ENCODE peak calls at places on chromosomes 11 and 22, in six cellular contexts. N is left lung, Z is adrenal gland, T is tibial artery, E is upper lobe of right lung, O is testis. A is an unnamed sample. For H3K4me1, the result is how much of the 10 kb centered on the place peaks cover.

GRCh38 chr22:47963660-47964059 is 1201.2 kb downstream of the TBC1D22A start:
- DNase-seq in Z (no peak), O (no peak), N (no peak), T (no peak), E (no peak), A (no peak)

GRCh38 chr11:128620306-128621175 is 33.2 kb upstream of the ETS1 start:
- DNase-seq in E (no peak), Z (no peak), O (no peak), N (no peak), T (no peak), A (peak)

GRCh38 chr11:15493921-15494630 is 379.4 kb downstream of the INSC start:
- DNase-seq in Z (no peak), O (no peak), T (no peak), N (no peak), E (no peak), A (peak)

GRCh38 chr11:23856654-23857053 is 640.2 kb upstream of the LUZP2 start:
- DNase-seq in Z (no peak), N (no peak), O (no peak), E (no peak), T (no peak), A (no peak)

GRCh38 chr11:10122337-10123197 is 171.5 kb downstream of the SBF2 start:
- DNase-seq in N (no peak), E (no peak), T (peak), Z (peak), O (peak), A (no peak)

GRCh38 chr11:70880416-70880815 is 372.0 kb downstream of the SHANK2 start:
- DNase-seq in N (no peak), T (no peak), O (no peak), E (no peak), Z (no peak), A (no peak)

GRCh38 chr11:17412488-17413180 is 24.2 kb upstream of the KCNJ11 start:
- DNase-seq in T (no peak), O (no peak), E (no peak), N (no peak), Z (no peak), A (no peak)

GRCh38 chr11:37811349-37811748 is 1213.3 kb upstream of the RAG2 start:
- DNase-seq in O (no peak), Z (no peak), N (no peak), T (no peak), E (peak), A (peak)

GRCh38 chr11:85810871-85811611 is at the start of gene SYTL2:
- DNase-seq in N (peak), E (peak), Z (peak), O (peak), T (peak), A (peak)

GRCh38 chr11:14386895-14387480 is 28.0 kb upstream of the RRAS2 start:
- DNase-seq in O (peak), N (no peak), Z (peak), T (no peak), E (no peak), A (peak)

GRCh38 chr22:19941365-19942070 is at the start of the genes COMT and TXNRD2:
- DNase-seq in Z (peak), O (peak), E (peak), N (peak), T (peak), A (peak)

GRCh38 chr11:59573216-59573615 is 42.4 kb downstream of the OSBP start:
- DNase-seq in T (no peak), N (no peak), Z (peak), E (no peak), O (no peak), A (no peak)

GRCh38 chr11:86202013-86202336 is 42.6 kb upstream of the EED start:
- DNase-seq in E (no peak), Z (no peak), T (no peak), O (no peak), N (no peak), A (no peak)

GRCh38 chr11:75506827-75507226 is 18.9 kb downstream of the GDPD5 start:
- DNase-seq in E (no peak), T (no peak), O (no peak), Z (no peak), N (no peak), A (no peak)

GRCh38 chr22:40029189-40029890 is 34.6 kb downstream of the FAM83F start:
- DNase-seq in E (peak), O (no peak), T (no peak), Z (no peak), N (no peak), A (no peak)

GRCh38 chr22:42473484-42474193 is 41.4 kb upstream of the NFAM1 start:
- DNase-seq in O (peak), E (no peak), T (no peak), N (no peak), Z (peak), A (peak)

GRCh38 chr11:7549681-7550080 is 35.9 kb downstream of the PPFIBP2 start:
- DNase-seq in Z (no peak), O (no peak), E (no peak), T (no peak), N (no peak), A (no peak)

GRCh38 chr11:18012314-18012905 is 437 bp downstream of the SERGEF start:
- DNase-seq in N (peak), E (no peak), O (peak), Z (peak), T (peak), A (peak)

GRCh38 chr22:26585104-26585790 is 4.7 kb downstream of the TPST2 start:
- DNase-seq in T (peak), Z (peak), O (peak), N (peak), E (peak), A (peak)

GRCh38 chr11:62678770-62679696 is at the start of gene UBXN1:
- DNase-seq in N (peak), Z (peak), T (peak), E (peak), O (peak), A (peak)

GRCh38 chr11:102560555-102561011 is 30.0 kb upstream of the MMP7 start:
- DNase-seq in T (peak), Z (no peak), O (peak), N (no peak), E (no peak), A (no peak)

GRCh38 chr11:1943977-1944376 is 3.2 kb upstream of the MRPL23 start:
- DNase-seq in O (no peak), N (peak), T (no peak), Z (no peak), E (peak), A (peak)

GRCh38 chr22:47539374-47539773 is 776.9 kb downstream of the TBC1D22A start:
- DNase-seq in N (no peak), T (no peak), Z (no peak), O (no peak), E (no peak), A (no peak)

GRCh38 chr11:2930705-2931415 is 1.6 kb upstream of the PHLDA2 start:
- DNase-seq in O (peak), E (peak), Z (peak), T (peak), N (peak), A (no peak)

GRCh38 chr11:128687321-128687720 is 6.6 kb upstream of the FLI1 start:
- DNase-seq in E (peak), O (no peak), N (peak), Z (peak), T (no peak), A (no peak)

GRCh38 chr11:75530577-75530976 is 4.8 kb upstream of the GDPD5 start:
- DNase-seq in O (no peak), Z (no peak), E (no peak), T (no peak), N (no peak), A (no peak)

GRCh38 chr22:47605441-47605840 is 843.0 kb downstream of the TBC1D22A start:
- DNase-seq in E (peak), O (peak), Z (no peak), T (peak), N (no peak), A (no peak)

DNA sequence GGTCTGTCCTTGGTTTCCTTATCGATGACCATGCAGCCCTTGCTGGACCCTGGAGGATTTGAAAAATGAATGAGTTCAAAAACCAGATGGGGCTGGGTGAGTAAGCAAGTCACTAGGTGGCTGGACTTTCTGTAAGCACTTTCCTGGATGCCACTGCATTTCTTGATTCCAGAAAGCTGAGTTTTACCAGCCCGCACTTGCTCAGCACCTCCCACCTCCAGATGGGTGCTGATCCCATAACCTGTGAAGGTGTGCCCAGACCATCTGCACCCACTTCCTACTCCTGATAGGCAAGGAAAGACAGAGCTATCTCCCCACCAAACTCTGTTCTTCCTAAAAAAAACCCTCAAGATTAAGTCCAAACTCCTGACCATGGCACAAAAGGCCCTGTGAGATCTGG is 21.1 kb downstream of the ASCC2 start:
- DNase-seq in T (no peak), Z (no peak), E (no peak), O (no peak), N (no peak), A (no peak)
- H3K27ac ChIP-seq in T (no peak), Z (no peak), E (no peak), O (no peak), N (no peak), A (no peak)

GRCh38 chr11:44748606-44749005 is 21.8 kb downstream of the TSPAN18 start:
- DNase-seq in Z (no peak), T (no peak), N (no peak), E (no peak), O (no peak), A (no peak)

GRCh38 chr11:44752262-44752661 is 25.5 kb downstream of the TSPAN18 start:
- DNase-seq in T (no peak), O (no peak), N (no peak), Z (no peak), E (no peak), A (no peak)

GRCh38 chr11:44751066-44751465 is 24.3 kb downstream of the TSPAN18 start:
- DNase-seq in T (peak), Z (peak), E (no peak), O (peak), N (no peak), A (no peak)

GRCh38 chr11:44749160-44749559 is 22.4 kb downstream of the TSPAN18 start:
- DNase-seq in T (no peak), E (no peak), N (no peak), O (no peak), Z (no peak), A (no peak)

DNA sequence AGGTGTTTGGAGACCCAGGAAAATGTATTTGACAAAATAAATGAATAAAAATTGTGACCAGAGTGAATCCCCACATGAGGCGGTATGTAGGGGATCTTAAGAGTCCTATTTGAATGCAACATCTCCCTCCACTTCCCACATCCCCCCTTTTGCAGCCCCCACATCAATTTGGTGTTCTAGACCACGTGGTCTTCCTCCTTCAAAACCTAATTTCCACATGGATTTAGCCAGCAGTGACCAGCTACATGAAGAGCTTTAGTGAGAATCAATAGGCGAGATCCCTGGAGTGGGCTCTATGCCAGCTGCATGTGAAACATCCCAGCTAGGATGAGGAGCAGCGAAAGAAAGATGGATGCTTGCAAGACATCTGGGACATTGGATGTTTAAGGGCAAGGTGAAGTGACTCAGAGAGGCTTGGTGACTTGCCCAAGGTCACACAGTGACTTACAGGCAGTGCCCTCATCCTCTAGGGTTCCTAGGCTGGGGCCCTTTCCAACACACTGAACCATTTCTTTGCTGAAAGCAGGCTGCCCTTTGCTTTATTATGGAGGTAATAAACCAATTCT is 23.8 kb downstream of the TSPAN18 start:
- DNase-seq in Z (peak), E (no peak), T (no peak), N (no peak), O (peak), A (no peak)
- H3K4me1 ChIP-seq in Z (half or more), E (under half), T (under half), N (under half), O (under half), A (under half)

GRCh38 chr22:32557424-32557823 is 82.8 kb downstream of the FBXO7 start:
- DNase-seq in Z (no peak), O (no peak), N (no peak), T (no peak), E (no peak), A (no peak)
- H3K27ac ChIP-seq in Z (peak), O (no peak), N (no peak), T (peak), E (peak), A (peak)

DNA sequence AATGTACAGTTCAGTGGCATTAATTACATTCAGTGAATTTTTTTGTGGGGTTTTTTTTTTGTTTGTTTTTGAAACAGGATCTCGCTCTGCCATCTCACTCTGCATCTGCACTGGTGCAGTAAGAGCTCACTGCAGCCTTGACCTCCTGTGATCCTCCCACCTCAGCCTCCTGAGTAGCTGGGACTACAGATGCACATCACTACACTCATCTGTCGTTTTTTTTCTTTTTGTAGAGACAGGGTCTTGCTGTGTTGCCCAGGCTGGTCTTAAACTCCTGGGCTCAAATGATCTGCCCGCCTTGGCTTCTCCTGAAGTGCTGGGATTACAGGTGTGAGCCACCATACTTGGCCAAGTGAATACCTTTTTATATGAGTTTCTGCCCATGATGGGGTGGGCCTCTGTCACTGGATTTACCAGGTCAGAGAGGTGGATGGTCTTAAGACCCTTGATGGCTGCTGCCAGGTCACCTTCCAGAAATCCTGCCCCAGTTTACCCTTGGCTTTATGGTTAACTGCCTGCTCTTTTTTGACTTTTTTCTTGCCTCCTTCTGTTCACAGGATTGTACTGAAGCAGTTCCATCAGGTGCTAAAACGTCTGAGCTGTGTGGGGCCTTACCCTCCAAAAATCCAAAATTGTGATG is 22.6 kb downstream of the BCR start:
- DNase-seq in O (no peak), N (no peak), T (no peak), Z (no peak), E (no peak), A (no peak)
- H3K4me1 ChIP-seq in O (under half), N (under half), T (under half), Z (half or more), E (under half), A (under half)